ENCODE peak calls at places on chromosome 11, in seven cellular contexts. One of them, this sample, is unnamed.

GRCh38 chr11:33507967-33508366 is 192.7 kb downstream of the C11orf91 start:
- DNase-seq in NCI-H748 treated with DMSO at 0.1 percent for 48 hours: no peak
- DNase-seq in NCI-H146: no peak
- DNase-seq in GM12865: no peak
- DNase-seq in breast epithelium: no peak
- DNase-seq in neural crest cell: no peak
- DNase-seq in activated CD4-positive, alpha-beta T cell treated with anti-CD3 and anti-CD28 coated beads, Interleukin-2, amount 10 ng/mL, durations not matched to agents 7 days and 5 days: no peak
- DNase-seq in this sample: no peak

GRCh38 chr11:94604496-94604895 is 37.3 kb downstream of the PIWIL4 start:
- DNase-seq in GM12865: no peak
- DNase-seq in NCI-H748 treated with DMSO at 0.1 percent for 48 hours: no peak
- DNase-seq in NCI-H146: no peak
- DNase-seq in breast epithelium: no peak
- DNase-seq in activated CD4-positive, alpha-beta T cell treated with anti-CD3 and anti-CD28 coated beads, Interleukin-2, amount 10 ng/mL, durations not matched to agents 7 days and 5 days: no peak
- DNase-seq in neural crest cell: no peak
- DNase-seq in this sample: no peak

GRCh38 chr11:83054001-83054400 is 17.7 kb downstream of the RAB30 start:
- DNase-seq in breast epithelium: no peak
- DNase-seq in neural crest cell: no peak
- DNase-seq in NCI-H748 treated with DMSO at 0.1 percent for 48 hours: no peak
- DNase-seq in GM12865: peak; percentile 59
- DNase-seq in NCI-H146: peak; percentile 42
- DNase-seq in activated CD4-positive, alpha-beta T cell treated with anti-CD3 and anti-CD28 coated beads, Interleukin-2, amount 10 ng/mL, durations not matched to agents 7 days and 5 days: no peak
- DNase-seq in this sample: no peak

GRCh38 chr11:3046190-3046589 is 11.0 kb downstream of the CARS1 start:
- DNase-seq in GM12865: no peak
- DNase-seq in neural crest cell: no peak
- DNase-seq in breast epithelium: no peak
- DNase-seq in NCI-H146: no peak
- DNase-seq in activated CD4-positive, alpha-beta T cell treated with anti-CD3 and anti-CD28 coated beads, Interleukin-2, amount 10 ng/mL, durations not matched to agents 7 days and 5 days: no peak
- DNase-seq in NCI-H748 treated with DMSO at 0.1 percent for 48 hours: no peak
- DNase-seq in this sample: no peak

GRCh38 chr11:66904981-66905521 is 48.2 kb downstream of the LRFN4 start:
- DNase-seq in activated CD4-positive, alpha-beta T cell treated with anti-CD3 and anti-CD28 coated beads, Interleukin-2, amount 10 ng/mL, durations not matched to agents 7 days and 5 days: no peak
- DNase-seq in breast epithelium: no peak
- DNase-seq in NCI-H748 treated with DMSO at 0.1 percent for 48 hours: no peak
- DNase-seq in NCI-H146: no peak
- DNase-seq in GM12865: no peak
- DNase-seq in neural crest cell: no peak
- DNase-seq in this sample: no peak

GRCh38 chr11:68334923-68335322 is 22.5 kb downstream of the LRP5 start:
- DNase-seq in NCI-H146: no peak
- DNase-seq in GM12865: no peak
- DNase-seq in NCI-H748 treated with DMSO at 0.1 percent for 48 hours: no peak
- DNase-seq in breast epithelium: no peak
- DNase-seq in activated CD4-positive, alpha-beta T cell treated with anti-CD3 and anti-CD28 coated beads, Interleukin-2, amount 10 ng/mL, durations not matched to agents 7 days and 5 days: no peak
- DNase-seq in neural crest cell: no peak
- DNase-seq in this sample: no peak

GRCh38 chr11:129917231-129917630 is 21.9 kb upstream of the NFRKB start:
- DNase-seq in breast epithelium: no peak
- DNase-seq in NCI-H146: no peak
- DNase-seq in GM12865: no peak
- DNase-seq in NCI-H748 treated with DMSO at 0.1 percent for 48 hours: no peak
- DNase-seq in activated CD4-positive, alpha-beta T cell treated with anti-CD3 and anti-CD28 coated beads, Interleukin-2, amount 10 ng/mL, durations not matched to agents 7 days and 5 days: no peak
- DNase-seq in neural crest cell: no peak
- DNase-seq in this sample: no peak

GRCh38 chr11:127002669-127003259 is 2.2 kb upstream of the KIRREL3 start:
- DNase-seq in breast epithelium: no peak
- DNase-seq in NCI-H146: no peak
- DNase-seq in GM12865: no peak
- DNase-seq in NCI-H748 treated with DMSO at 0.1 percent for 48 hours: no peak
- DNase-seq in neural crest cell: no peak
- DNase-seq in activated CD4-positive, alpha-beta T cell treated with anti-CD3 and anti-CD28 coated beads, Interleukin-2, amount 10 ng/mL, durations not matched to agents 7 days and 5 days: no peak
- DNase-seq in this sample: peak; percentile 60

GRCh38 chr11:132644511-132644910 is 887.8 kb downstream of the OPCML start:
- DNase-seq in GM12865: no peak
- DNase-seq in neural crest cell: no peak
- DNase-seq in activated CD4-positive, alpha-beta T cell treated with anti-CD3 and anti-CD28 coated beads, Interleukin-2, amount 10 ng/mL, durations not matched to agents 7 days and 5 days: no peak
- DNase-seq in NCI-H748 treated with DMSO at 0.1 percent for 48 hours: peak; percentile 78
- DNase-seq in breast epithelium: no peak
- DNase-seq in NCI-H146: no peak
- DNase-seq in this sample: peak; percentile 47

GRCh38 chr11:63132985-63133775 is 10.8 kb downstream of the SLC22A24 start:
- DNase-seq in NCI-H748 treated with DMSO at 0.1 percent for 48 hours: no peak
- DNase-seq in GM12865: no peak
- DNase-seq in activated CD4-positive, alpha-beta T cell treated with anti-CD3 and anti-CD28 coated beads, Interleukin-2, amount 10 ng/mL, durations not matched to agents 7 days and 5 days: no peak
- DNase-seq in neural crest cell: no peak
- DNase-seq in NCI-H146: no peak
- DNase-seq in breast epithelium: no peak
- DNase-seq in this sample: no peak

GRCh38 chr11:67534070-67534679 is 10.9 kb upstream of the CABP2 start:
- DNase-seq in GM12865: no peak
- DNase-seq in NCI-H146: no peak
- DNase-seq in activated CD4-positive, alpha-beta T cell treated with anti-CD3 and anti-CD28 coated beads, Interleukin-2, amount 10 ng/mL, durations not matched to agents 7 days and 5 days: no peak
- DNase-seq in neural crest cell: no peak
- DNase-seq in NCI-H748 treated with DMSO at 0.1 percent for 48 hours: no peak
- DNase-seq in breast epithelium: no peak
- DNase-seq in this sample: no peak

GRCh38 chr11:20022363-20023081 is 137.8 kb downstream of the DBX1 start:
- DNase-seq in GM12865: peak; percentile 5
- DNase-seq in breast epithelium: no peak
- DNase-seq in NCI-H748 treated with DMSO at 0.1 percent for 48 hours: peak; percentile 33
- DNase-seq in NCI-H146: peak; percentile 9
- DNase-seq in activated CD4-positive, alpha-beta T cell treated with anti-CD3 and anti-CD28 coated beads, Interleukin-2, amount 10 ng/mL, durations not matched to agents 7 days and 5 days: no peak
- DNase-seq in neural crest cell: peak; percentile 25
- DNase-seq in this sample: no peak

GRCh38 chr11:130216221-130216550 is 56.6 kb downstream of the ST14 start:
- DNase-seq in NCI-H748 treated with DMSO at 0.1 percent for 48 hours: no peak
- DNase-seq in neural crest cell: no peak
- DNase-seq in GM12865: no peak
- DNase-seq in NCI-H146: no peak
- DNase-seq in breast epithelium: peak; percentile 7
- DNase-seq in activated CD4-positive, alpha-beta T cell treated with anti-CD3 and anti-CD28 coated beads, Interleukin-2, amount 10 ng/mL, durations not matched to agents 7 days and 5 days: no peak
- DNase-seq in this sample: no peak

GRCh38 chr11:102318469-102318868 is 1.2 kb downstream of the BIRC3 start:
- DNase-seq in neural crest cell: no peak
- DNase-seq in breast epithelium: no peak
- DNase-seq in activated CD4-positive, alpha-beta T cell treated with anti-CD3 and anti-CD28 coated beads, Interleukin-2, amount 10 ng/mL, durations not matched to agents 7 days and 5 days: peak; percentile 57
- DNase-seq in NCI-H748 treated with DMSO at 0.1 percent for 48 hours: no peak
- DNase-seq in GM12865: peak; percentile 70
- DNase-seq in NCI-H146: no peak
- DNase-seq in this sample: no peak

GRCh38 chr11:65170058-65170534 is at the start of gene SPDYC:
- DNase-seq in neural crest cell: no peak
- DNase-seq in GM12865: no peak
- DNase-seq in NCI-H146: peak; percentile 51
- DNase-seq in activated CD4-positive, alpha-beta T cell treated with anti-CD3 and anti-CD28 coated beads, Interleukin-2, amount 10 ng/mL, durations not matched to agents 7 days and 5 days: no peak
- DNase-seq in breast epithelium: no peak
- DNase-seq in NCI-H748 treated with DMSO at 0.1 percent for 48 hours: no peak
- DNase-seq in this sample: no peak

GRCh38 chr11:124872741-124873140 is 7.5 kb downstream of the ROBO3 start:
- DNase-seq in GM12865: no peak
- DNase-seq in activated CD4-positive, alpha-beta T cell treated with anti-CD3 and anti-CD28 coated beads, Interleukin-2, amount 10 ng/mL, durations not matched to agents 7 days and 5 days: no peak
- DNase-seq in neural crest cell: no peak
- DNase-seq in NCI-H748 treated with DMSO at 0.1 percent for 48 hours: no peak
- DNase-seq in breast epithelium: no peak
- DNase-seq in NCI-H146: no peak
- DNase-seq in this sample: no peak

GRCh38 chr11:16321148-16321547 is 35.2 kb downstream of the SOX6 start:
- DNase-seq in GM12865: no peak
- DNase-seq in activated CD4-positive, alpha-beta T cell treated with anti-CD3 and anti-CD28 coated beads, Interleukin-2, amount 10 ng/mL, durations not matched to agents 7 days and 5 days: no peak
- DNase-seq in NCI-H748 treated with DMSO at 0.1 percent for 48 hours: no peak
- DNase-seq in neural crest cell: no peak
- DNase-seq in breast epithelium: no peak
- DNase-seq in NCI-H146: no peak
- DNase-seq in this sample: no peak

GRCh38 chr11:35040221-35040942 is 98.6 kb upstream of the CD44 start:
- DNase-seq in breast epithelium: no peak
- DNase-seq in NCI-H146: no peak
- DNase-seq in activated CD4-positive, alpha-beta T cell treated with anti-CD3 and anti-CD28 coated beads, Interleukin-2, amount 10 ng/mL, durations not matched to agents 7 days and 5 days: peak; percentile 77
- DNase-seq in GM12865: peak; percentile 87
- DNase-seq in NCI-H748 treated with DMSO at 0.1 percent for 48 hours: no peak
- DNase-seq in neural crest cell: no peak
- DNase-seq in this sample: no peak

GRCh38 chr11:12430351-12430750 is 53.0 kb downstream of the PARVA start:
- DNase-seq in breast epithelium: peak; percentile 71
- DNase-seq in activated CD4-positive, alpha-beta T cell treated with anti-CD3 and anti-CD28 coated beads, Interleukin-2, amount 10 ng/mL, durations not matched to agents 7 days and 5 days: no peak
- DNase-seq in GM12865: no peak
- DNase-seq in neural crest cell: no peak
- DNase-seq in NCI-H748 treated with DMSO at 0.1 percent for 48 hours: no peak
- DNase-seq in NCI-H146: no peak
- DNase-seq in this sample: no peak

GRCh38 chr11:66081505-66081904 is 11.4 kb downstream of the PACS1 start:
- DNase-seq in activated CD4-positive, alpha-beta T cell treated with anti-CD3 and anti-CD28 coated beads, Interleukin-2, amount 10 ng/mL, durations not matched to agents 7 days and 5 days: peak; percentile 90
- DNase-seq in GM12865: peak; percentile 87
- DNase-seq in NCI-H146: no peak
- DNase-seq in breast epithelium: peak; percentile 91
- DNase-seq in NCI-H748 treated with DMSO at 0.1 percent for 48 hours: no peak
- DNase-seq in neural crest cell: no peak
- DNase-seq in this sample: peak; percentile 8

GRCh38 chr11:125990244-125990643 is 44.4 kb downstream of the VSIG10L2 start:
- DNase-seq in breast epithelium: no peak
- DNase-seq in GM12865: peak; percentile 21
- DNase-seq in neural crest cell: no peak
- DNase-seq in NCI-H748 treated with DMSO at 0.1 percent for 48 hours: no peak
- DNase-seq in NCI-H146: no peak
- DNase-seq in activated CD4-positive, alpha-beta T cell treated with anti-CD3 and anti-CD28 coated beads, Interleukin-2, amount 10 ng/mL, durations not matched to agents 7 days and 5 days: no peak
- DNase-seq in this sample: peak; percentile 29

GRCh38 chr11:117998201-117998579 is 12.0 kb downstream of the IL10RA start:
- DNase-seq in neural crest cell: no peak
- DNase-seq in NCI-H146: no peak
- DNase-seq in breast epithelium: no peak
- DNase-seq in GM12865: peak; percentile 85
- DNase-seq in NCI-H748 treated with DMSO at 0.1 percent for 48 hours: no peak
- DNase-seq in activated CD4-positive, alpha-beta T cell treated with anti-CD3 and anti-CD28 coated beads, Interleukin-2, amount 10 ng/mL, durations not matched to agents 7 days and 5 days: no peak
- DNase-seq in this sample: no peak

GRCh38 chr11:70796601-70797000 is 398.3 kb downstream of the CTTN start:
- DNase-seq in breast epithelium: no peak
- DNase-seq in NCI-H146: no peak
- DNase-seq in activated CD4-positive, alpha-beta T cell treated with anti-CD3 and anti-CD28 coated beads, Interleukin-2, amount 10 ng/mL, durations not matched to agents 7 days and 5 days: no peak
- DNase-seq in neural crest cell: no peak
- DNase-seq in NCI-H748 treated with DMSO at 0.1 percent for 48 hours: no peak
- DNase-seq in GM12865: no peak
- DNase-seq in this sample: no peak

GRCh38 chr11:46463701-46464100 is 72.1 kb upstream of the CHRM4 start:
- DNase-seq in NCI-H748 treated with DMSO at 0.1 percent for 48 hours: no peak
- DNase-seq in NCI-H146: no peak
- DNase-seq in activated CD4-positive, alpha-beta T cell treated with anti-CD3 and anti-CD28 coated beads, Interleukin-2, amount 10 ng/mL, durations not matched to agents 7 days and 5 days: no peak
- DNase-seq in GM12865: no peak
- DNase-seq in neural crest cell: no peak
- DNase-seq in breast epithelium: no peak
- DNase-seq in this sample: no peak

GRCh38 chr11:96213500-96213899 is 129.5 kb downstream of the MAML2 start:
- DNase-seq in activated CD4-positive, alpha-beta T cell treated with anti-CD3 and anti-CD28 coated beads, Interleukin-2, amount 10 ng/mL, durations not matched to agents 7 days and 5 days: no peak
- DNase-seq in NCI-H748 treated with DMSO at 0.1 percent for 48 hours: no peak
- DNase-seq in NCI-H146: no peak
- DNase-seq in GM12865: no peak
- DNase-seq in neural crest cell: no peak
- DNase-seq in breast epithelium: no peak
- DNase-seq in this sample: no peak

GRCh38 chr11:3030289-3031070 is 26.7 kb downstream of the CARS1 start:
- DNase-seq in GM12865: no peak
- DNase-seq in breast epithelium: no peak
- DNase-seq in NCI-H748 treated with DMSO at 0.1 percent for 48 hours: no peak
- DNase-seq in NCI-H146: no peak
- DNase-seq in neural crest cell: no peak
- DNase-seq in activated CD4-positive, alpha-beta T cell treated with anti-CD3 and anti-CD28 coated beads, Interleukin-2, amount 10 ng/mL, durations not matched to agents 7 days and 5 days: no peak
- DNase-seq in this sample: no peak

GRCh38 chr11:35214792-35215193 is 75.8 kb downstream of the CD44 start:
- DNase-seq in NCI-H146: no peak
- DNase-seq in breast epithelium: no peak
- DNase-seq in NCI-H748 treated with DMSO at 0.1 percent for 48 hours: no peak
- DNase-seq in neural crest cell: no peak
- DNase-seq in GM12865: no peak
- DNase-seq in activated CD4-positive, alpha-beta T cell treated with anti-CD3 and anti-CD28 coated beads, Interleukin-2, amount 10 ng/mL, durations not matched to agents 7 days and 5 days: no peak
- DNase-seq in this sample: no peak

GRCh38 chr11:62592216-62592815 is 993 bp upstream of the TUT1 start:
- DNase-seq in neural crest cell: no peak
- DNase-seq in activated CD4-positive, alpha-beta T cell treated with anti-CD3 and anti-CD28 coated beads, Interleukin-2, amount 10 ng/mL, durations not matched to agents 7 days and 5 days: no peak
- DNase-seq in breast epithelium: no peak
- DNase-seq in GM12865: peak; percentile 43
- DNase-seq in NCI-H748 treated with DMSO at 0.1 percent for 48 hours: no peak
- DNase-seq in NCI-H146: no peak
- DNase-seq in this sample: no peak